ENCODE peak calls at places on chromosome X, in eight cellular contexts. C is K562, X is GM23338, J is GM12878, K is HepG2, U is HCT116, G is upper lobe of left lung, Q is Panc1. O is an unnamed sample. For H3K4me1, the result is how much of the 10 kb centered on the place peaks cover.

GRCh38 chrX:14028473-14028872 is 1.2 kb downstream of the GEMIN8 start:
- ATAC-seq in C (no peak), X (no peak), J (peak), K (no peak), U (no peak), G (no peak), Q (no peak), O (no peak)

GRCh38 chrX:132411310-132411977 is 77.4 kb downstream of the MBNL3 start:
- ATAC-seq in C (no peak), X (no peak), J (no peak), K (peak), U (no peak), G (no peak), Q (no peak), O (no peak)

GRCh38 chrX:20378291-20378920 is 111.7 kb upstream of the RPS6KA3 start:
- ATAC-seq in C (peak), X (no peak), J (peak), K (no peak), U (no peak), G (no peak), Q (no peak), O (no peak)

GRCh38 chrX:20300822-20301221 is 34.1 kb upstream of the RPS6KA3 start:
- ATAC-seq in C (peak), X (peak), J (peak), K (peak), U (no peak), G (no peak), Q (no peak), O (no peak)

GRCh38 chrX:7062276-7062675 is 85.2 kb upstream of the STS start:
- ATAC-seq in C (peak), X (no peak), J (no peak), K (peak), U (no peak), G (no peak), Q (no peak), O (no peak)

GRCh38 chrX:136694491-136695087 is 46.6 kb downstream of the CD40LG start:
- ATAC-seq in C (peak), X (peak), J (peak), K (peak), U (peak), G (peak), Q (peak), O (peak)

GRCh38 chrX:12672362-12673106 is 118.7 kb upstream of the PRPS2 start:
- ATAC-seq in C (no peak), X (no peak), J (no peak), K (no peak), U (no peak), G (no peak), Q (no peak), O (no peak)

GRCh38 chrX:79440336-79440735 is 73.2 kb upstream of the ITM2A start:
- ATAC-seq in C (no peak), X (no peak), J (no peak), K (no peak), U (no peak), G (no peak), Q (no peak), O (no peak)

GRCh38 chrX:30620125-30620524 is 33.1 kb upstream of the GK start:
- ATAC-seq in C (no peak), X (no peak), J (no peak), K (no peak), U (no peak), G (peak), Q (no peak), O (peak)

GRCh38 chrX:100484971-100485370 is 74.9 kb upstream of the PCDH19 start:
- ATAC-seq in C (no peak), X (peak), J (no peak), K (no peak), U (no peak), G (no peak), Q (no peak), O (no peak)

GRCh38 chrX:33970028-33970932 is 161.8 kb downstream of the FAM47A start:
- ATAC-seq in C (no peak), X (no peak), J (no peak), K (no peak), U (no peak), G (no peak), Q (no peak), O (no peak)

GRCh38 chrX:31337332-31337731 is 265.5 kb upstream of the FTHL17 start:
- ATAC-seq in C (no peak), X (no peak), J (no peak), K (no peak), U (no peak), G (no peak), Q (no peak), O (no peak)

GRCh38 chrX:106948641-106949040 is 28.4 kb downstream of the CLDN2 start:
- ATAC-seq in C (no peak), X (no peak), J (no peak), K (no peak), U (no peak), G (no peak), Q (no peak), O (no peak)

GRCh38 chrX:10034740-10035260 is 67.6 kb downstream of the CLDN34 start:
- ATAC-seq in C (no peak), X (no peak), J (no peak), K (no peak), U (no peak), G (no peak), Q (no peak), O (no peak)

GRCh38 chrX:129875669-129876068 is 30.3 kb upstream of the UTP14A start:
- ATAC-seq in C (no peak), X (no peak), J (no peak), K (no peak), U (no peak), G (no peak), Q (peak), O (no peak)

GRCh38 chrX:44903107-44903506 is 30.1 kb downstream of the KDM6A start:
- ATAC-seq in C (peak), X (no peak), J (peak), K (no peak), U (no peak), G (no peak), Q (peak), O (no peak)
- H3K4me1 ChIP-seq in C (under half), X (under half), J (under half), K (half or more), U (under half), G (half or more), Q (under half), O (under half)

DNA sequence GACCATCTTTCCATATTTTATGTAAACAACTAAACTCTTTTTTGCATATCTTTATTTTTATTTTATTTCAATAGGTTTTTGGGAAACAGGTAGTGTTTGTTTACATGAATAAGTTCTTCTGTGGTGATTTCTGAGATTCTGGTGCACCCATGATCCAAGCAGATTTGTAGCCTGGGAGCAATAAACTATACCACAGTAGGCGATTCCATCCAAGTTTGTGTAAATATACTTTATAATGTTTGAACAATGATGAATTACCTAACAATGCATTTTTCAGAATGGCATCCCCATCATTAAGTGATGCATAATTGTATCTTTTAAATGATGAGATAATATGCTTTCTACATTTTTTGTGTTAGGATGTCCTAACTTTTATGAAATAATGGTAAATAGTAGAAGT is 39.2 kb upstream of the CYSLTR1 start:
- ATAC-seq in C (no peak), X (no peak), J (no peak), K (no peak), U (no peak), G (no peak), Q (no peak), O (no peak)
- TF ChIP-seq POLR2AphosphoS5 in C (no peak), X (no peak), J (no peak), K (no peak), U (no peak), G (no peak), Q (no peak), O (no peak)

GRCh38 chrX:153889123-153889522 is 3.1 kb upstream of the L1CAM start:
- ATAC-seq in C (no peak), X (no peak), J (no peak), K (no peak), U (no peak), G (no peak), Q (no peak), O (no peak)
- H3K4me1 ChIP-seq in C (under half), X (under half), J (under half), K (under half), U (under half), G (under half), Q (under half), O (under half)

GRCh38 chrX:49042581-49043219 is 457 bp downstream of the TFE3 start:
- ATAC-seq in C (no peak), X (no peak), J (no peak), K (peak), U (no peak), G (peak), Q (peak), O (no peak)

GRCh38 chrX:49040376-49040955 is 2.7 kb downstream of the TFE3 start:
- ATAC-seq in C (no peak), X (peak), J (no peak), K (no peak), U (no peak), G (no peak), Q (no peak), O (no peak)

GRCh38 chrX:49043220-49043986 is at the start of gene TFE3:
- ATAC-seq in C (peak), X (peak), J (peak), K (peak), U (peak), G (peak), Q (peak), O (peak)

GRCh38 chrX:49043987-49044281 is 777 bp upstream of the TFE3 start:
- ATAC-seq in C (no peak), X (no peak), J (no peak), K (no peak), U (no peak), G (no peak), Q (no peak), O (no peak)

GRCh38 chrX:49041683-49042529 is 1.3 kb downstream of the TFE3 start:
- ATAC-seq in C (no peak), X (no peak), J (no peak), K (no peak), U (no peak), G (peak), Q (no peak), O (no peak)
- TF ChIP-seq POLR2AphosphoS5 in C (peak), X (no peak), J (no peak), K (no peak), U (no peak), G (no peak), Q (no peak), O (no peak)

DNA sequence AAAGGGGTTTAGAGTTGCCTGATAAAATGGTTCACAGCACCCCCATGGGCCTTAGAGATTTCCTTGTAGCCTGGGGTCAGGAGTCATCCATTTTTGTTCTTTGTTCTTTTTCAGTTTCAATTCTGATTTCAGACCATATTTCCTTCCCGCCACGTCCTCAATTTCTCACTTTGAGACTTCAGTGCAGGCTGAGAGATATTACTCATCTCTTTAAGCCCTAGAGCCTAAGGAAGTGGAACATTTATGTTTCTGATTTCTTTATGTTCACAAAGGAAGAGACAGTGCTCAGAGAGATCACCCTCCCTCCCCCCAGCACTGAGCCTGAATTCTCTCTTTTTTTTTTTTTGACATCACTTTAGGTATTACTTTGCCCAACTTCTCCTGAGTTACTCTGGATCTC is 56.3 kb downstream of the MSN start:
- ATAC-seq in C (no peak), X (no peak), J (peak), K (no peak), U (no peak), G (peak), Q (no peak), O (no peak)
- H3K4me1 ChIP-seq in C (under half), X (under half), J (under half), K (under half), U (under half), G (under half), Q (under half), O (under half)

DNA sequence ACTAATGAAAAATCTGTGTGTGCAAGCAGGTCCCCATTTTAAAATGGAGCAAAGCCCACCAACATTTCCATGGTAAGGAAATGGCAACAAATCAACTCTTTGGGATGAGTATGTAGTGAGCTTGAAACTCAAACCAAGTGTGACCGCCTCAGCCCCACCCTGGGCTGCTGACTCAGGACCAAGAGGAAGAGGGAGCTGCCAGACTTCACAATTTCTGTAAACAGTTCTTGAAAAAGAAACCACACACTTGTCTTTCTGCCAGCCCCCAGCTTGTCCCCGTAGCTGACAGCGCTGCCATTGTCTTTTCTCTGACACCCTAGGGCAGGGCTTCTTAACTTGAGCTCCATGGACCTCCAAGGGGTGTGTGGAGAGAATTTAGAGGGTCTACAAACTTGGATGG is 10.3 kb downstream of the RTL5 start:
- ATAC-seq in C (no peak), X (no peak), J (peak), K (no peak), U (no peak), G (peak), Q (no peak), O (peak)
- TF ChIP-seq POLR2AphosphoS5 in C (no peak), X (no peak), J (no peak), K (no peak), U (no peak), G (peak), Q (no peak), O (no peak)

GRCh38 chrX:134803551-134804183 is 145.4 kb upstream of the PLAC1 start:
- ATAC-seq in C (peak), X (peak), J (peak), K (no peak), U (no peak), G (no peak), Q (no peak), O (no peak)
- H3K4me1 ChIP-seq in C (under half), X (under half), J (under half), K (under half), U (half or more), G (under half), Q (under half), O (under half)